ENCODE peak calls at places on chromosome 5, in ten cellular contexts. U, X, J, K, A, B, P, O, I and Q are unnamed samples.

GRCh38 chr5:55959208-55959607 is 35.6 kb downstream of the IL6ST start:
- DNase-seq in U (no peak), X (no peak), J (no peak), K (no peak), A (no peak), B (no peak), P (no peak), O (no peak), I (no peak), Q (no peak)

GRCh38 chr5:116068028-116068632 is 16.7 kb upstream of the COMMD10 start:
- DNase-seq in U (peak; percentile 78), X (no peak), J (no peak), K (no peak), A (peak; percentile 74), B (no peak), P (no peak), O (peak; percentile 40), I (no peak), Q (no peak)

GRCh38 chr5:112918679-112919078 is 3.3 kb downstream of the REEP5 start:
- DNase-seq in U (no peak), X (no peak), J (no peak), K (no peak), A (no peak), B (no peak), P (no peak), O (no peak), I (no peak), Q (no peak)

GRCh38 chr5:91223886-91224285 is 159.2 kb downstream of the ARRDC3 start:
- DNase-seq in U (no peak), X (no peak), J (no peak), K (no peak), A (no peak), B (no peak), P (no peak), O (no peak), I (no peak), Q (no peak)

GRCh38 chr5:158117467-158118165 is 258.7 kb upstream of the CLINT1 start:
- DNase-seq in U (no peak), X (no peak), J (no peak), K (no peak), A (no peak), B (no peak), P (no peak), O (no peak), I (no peak), Q (peak; percentile 39)

GRCh38 chr5:176774216-176775171 is 35.9 kb upstream of the UNC5A start:
- DNase-seq in U (no peak), X (no peak), J (peak; percentile 56), K (no peak), A (no peak), B (no peak), P (no peak), O (no peak), I (no peak), Q (no peak)

GRCh38 chr5:180470966-180471582 is 23.1 kb upstream of the CNOT6 start:
- DNase-seq in U (peak; percentile 32), X (peak; percentile 76), J (peak; percentile 86), K (no peak), A (peak; percentile 77), B (peak; percentile 66), P (no peak), O (peak; percentile 51), I (peak; percentile 58), Q (peak; percentile 20)

GRCh38 chr5:38259062-38259857 is 901 bp downstream of the EGFLAM start:
- DNase-seq in U (no peak), X (no peak), J (no peak), K (no peak), A (no peak), B (no peak), P (no peak), O (no peak), I (no peak), Q (no peak)

DNA sequence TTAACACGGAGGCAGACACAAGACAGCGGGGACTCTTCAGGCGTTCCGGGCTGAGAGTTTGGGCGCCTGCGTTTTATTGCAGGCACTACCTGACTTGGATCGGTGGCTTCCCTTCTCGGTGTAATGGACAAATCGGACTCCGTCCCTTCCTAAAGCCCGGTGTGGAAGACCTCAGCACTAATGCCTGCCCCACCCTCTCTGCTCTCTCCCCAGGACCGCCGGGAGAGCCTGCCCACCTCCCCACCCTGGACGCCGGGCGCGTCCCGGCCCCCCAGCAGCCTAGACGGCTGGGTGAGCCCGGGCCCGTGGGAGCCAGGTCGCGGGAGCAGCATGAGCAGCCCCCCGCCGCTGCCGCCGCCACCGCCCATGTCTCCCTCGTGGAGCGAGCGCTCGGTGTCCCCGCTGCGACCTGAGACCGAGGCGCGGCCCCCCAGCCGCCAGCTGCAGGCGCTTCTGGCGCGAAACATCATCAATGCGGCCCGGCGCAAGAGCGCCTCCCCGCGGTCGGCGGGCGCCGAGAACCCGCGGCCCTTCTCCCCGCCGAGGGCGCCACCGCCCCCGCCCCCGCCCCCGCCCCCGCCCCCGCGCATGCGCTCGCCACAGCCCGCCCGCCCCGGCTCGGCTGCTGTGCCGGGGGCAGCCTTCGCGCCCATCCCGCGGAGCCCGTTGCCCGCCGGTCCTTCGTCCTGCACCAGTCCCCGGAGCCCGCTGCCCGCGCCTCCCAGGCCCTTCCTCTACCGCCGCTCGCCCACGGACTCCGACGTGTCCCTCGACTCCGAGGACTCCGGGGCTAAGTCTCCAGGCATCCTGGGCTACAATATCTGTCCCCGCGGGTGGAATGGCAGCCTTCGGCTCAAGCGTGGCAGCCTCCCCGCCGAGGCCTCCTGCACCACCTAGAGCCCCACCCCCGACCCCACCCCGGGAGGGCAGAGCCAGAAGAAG is 4.6 kb upstream of the MYOZ3 start:
- DNase-seq in U (no peak), X (peak; percentile 94), J (peak; percentile 94), K (no peak), A (peak; percentile 87), B (no peak), P (peak; percentile 11), O (peak; percentile 82), I (peak; percentile 77), Q (peak; percentile 78)
- TF ChIP-seq POLR2A in U (no peak), X (no peak), J (peak; percentile 60), K (no peak), A (no peak), B (no peak), P (peak; percentile 60), O (no peak), I (no peak), Q (peak; percentile 56)

GRCh38 chr5:88883566-88884434 is 816 bp upstream of the MEF2C start:
- DNase-seq in U (peak; percentile 50), X (no peak), J (peak; percentile 77), K (no peak), A (peak; percentile 73), B (peak; percentile 34), P (no peak), O (peak; percentile 71), I (peak; percentile 34), Q (peak; percentile 52)
- TF ChIP-seq POLR2A in U (no peak), X (peak; percentile 68), J (no peak), K (no peak), A (no peak), B (no peak), P (peak; percentile 75), O (peak; percentile 87), I (no peak), Q (peak; percentile 71)

GRCh38 chr5:16522096-16522495 is 56.5 kb upstream of the ZNF622 start:
- DNase-seq in U (no peak), X (no peak), J (no peak), K (no peak), A (no peak), B (no peak), P (no peak), O (no peak), I (no peak), Q (no peak)

GRCh38 chr5:16518606-16519005 is 53.0 kb upstream of the ZNF622 start:
- DNase-seq in U (no peak), X (no peak), J (no peak), K (no peak), A (no peak), B (no peak), P (no peak), O (no peak), I (no peak), Q (no peak)

GRCh38 chr5:16520806-16521205 is 55.2 kb upstream of the ZNF622 start:
- DNase-seq in U (no peak), X (no peak), J (no peak), K (no peak), A (no peak), B (no peak), P (no peak), O (no peak), I (peak; percentile 41), Q (no peak)

GRCh38 chr5:16519435-16519834 is 53.8 kb upstream of the ZNF622 start:
- DNase-seq in U (no peak), X (no peak), J (no peak), K (no peak), A (no peak), B (no peak), P (no peak), O (no peak), I (no peak), Q (no peak)

DNA sequence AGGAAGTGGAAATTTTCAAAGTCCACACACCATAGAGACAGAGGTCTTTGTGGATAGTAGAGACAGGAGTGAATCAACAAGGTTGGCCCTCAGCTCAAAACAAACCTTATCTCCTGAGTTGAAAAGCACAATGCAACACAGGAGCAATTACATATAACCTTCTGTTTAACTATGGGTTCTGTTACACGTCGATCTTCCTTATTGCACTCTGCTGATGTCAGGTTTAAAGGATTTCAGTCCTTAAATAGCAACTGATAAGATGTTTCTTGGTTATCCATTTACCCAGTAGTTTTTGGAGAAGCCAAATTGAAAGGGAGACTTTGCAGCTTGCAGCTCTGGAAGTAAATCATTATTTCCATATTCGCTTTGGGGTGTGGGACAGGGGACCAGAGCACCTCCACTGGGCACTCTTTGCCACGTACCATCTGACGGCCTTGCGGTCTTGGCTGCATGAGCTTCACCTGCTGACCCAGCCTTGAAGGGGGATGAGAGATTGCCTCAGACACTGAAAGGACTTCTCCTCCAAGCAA is 56.0 kb upstream of the ZNF622 start:
- DNase-seq in U (no peak), X (no peak), J (no peak), K (no peak), A (no peak), B (no peak), P (no peak), O (no peak), I (no peak), Q (no peak)
- TF ChIP-seq POLR2A in U (no peak), X (no peak), J (no peak), K (no peak), A (no peak), B (no peak), P (no peak), O (no peak), I (no peak), Q (no peak)

GRCh38 chr5:119269061-119269579 is 86.7 kb upstream of the TNFAIP8 start:
- DNase-seq in U (peak; percentile 7), X (no peak), J (no peak), K (no peak), A (peak; percentile 78), B (no peak), P (no peak), O (no peak), I (peak; percentile 39), Q (no peak)

GRCh38 chr5:119271758-119272730 is 83.8 kb upstream of the TNFAIP8 start:
- DNase-seq in U (no peak), X (no peak), J (no peak), K (no peak), A (no peak), B (no peak), P (no peak), O (no peak), I (no peak), Q (no peak)

GRCh38 chr5:119273391-119273839 is 82.4 kb upstream of the TNFAIP8 start:
- DNase-seq in U (no peak), X (no peak), J (no peak), K (no peak), A (peak; percentile 60), B (no peak), P (no peak), O (no peak), I (no peak), Q (no peak)

GRCh38 chr5:119270121-119270565 is 85.7 kb upstream of the TNFAIP8 start:
- DNase-seq in U (no peak), X (no peak), J (no peak), K (no peak), A (no peak), B (no peak), P (no peak), O (no peak), I (no peak), Q (no peak)

DNA sequence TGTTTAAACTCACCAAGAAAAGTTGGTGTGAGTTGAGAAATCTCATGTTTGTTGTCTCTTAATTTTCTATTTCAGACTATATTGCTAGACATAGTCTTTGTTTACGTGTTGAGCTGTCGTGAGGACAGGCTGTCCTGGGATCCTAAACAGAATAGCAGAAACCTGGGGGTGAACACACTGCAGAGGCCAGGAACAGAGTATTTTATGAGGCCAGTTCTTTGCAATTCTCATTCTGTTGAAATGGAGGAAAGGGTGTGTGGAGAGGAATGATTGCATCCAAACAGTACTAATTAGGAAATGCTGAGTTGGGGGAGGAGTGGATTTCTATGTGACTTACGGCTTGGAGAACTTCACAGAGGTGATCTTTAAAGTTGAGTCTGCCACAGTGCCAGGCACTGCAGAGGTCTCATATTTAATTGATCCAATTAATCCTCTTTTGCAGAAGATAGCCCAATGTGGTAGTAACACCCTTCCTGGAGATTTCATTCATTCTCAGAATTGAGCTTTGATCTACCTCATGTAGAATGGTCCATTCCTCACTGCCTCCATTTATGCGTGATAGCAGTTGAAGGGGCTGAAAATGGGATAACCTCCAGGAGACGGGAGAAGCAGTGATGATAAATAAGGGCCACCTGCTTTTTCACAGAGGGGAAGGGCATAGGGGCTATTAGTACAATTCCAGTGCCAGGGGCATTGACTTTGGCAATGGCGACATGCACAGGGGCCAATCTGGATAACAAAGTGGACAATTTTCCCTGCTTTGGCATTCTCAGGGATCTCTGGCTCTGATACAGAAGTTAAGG is 84.7 kb upstream of the TNFAIP8 start:
- DNase-seq in U (no peak), X (no peak), J (no peak), K (no peak), A (no peak), B (no peak), P (no peak), O (no peak), I (peak; percentile 57), Q (no peak)
- TF ChIP-seq POLR2A in U (no peak), X (no peak), J (no peak), K (no peak), A (no peak), B (no peak), P (no peak), O (no peak), I (no peak), Q (no peak)